ENCODE peak calls at places on chromosome 13, in ten cellular contexts. L is DMS153; Q is tibial nerve; Y is GM03348; S is HTR-8/SVneo; O is trophoblast cell; Z is AG04450; G is activated CD4-positive, alpha-beta T cell treated with anti-CD3 and anti-CD28 coated beads, Interleukin-2, amount 50 U/mL, for 24 hours; F is heart right ventricle; N is mesothelial cell of epicardium. D is an unnamed sample.

GRCh38 chr13:74000906-74001305 is 133.3 kb downstream of the KLF12 start:
- DNase-seq in Y (no peak), Q (no peak), S (no peak), N (no peak), L (no peak), O (no peak), F (no peak), Z (no peak), G (no peak), D (no peak)

GRCh38 chr13:44237276-44237767 is 136.3 kb upstream of the SERP2 start:
- DNase-seq in G (no peak), L (no peak), Q (peak), O (peak), N (no peak), S (peak), F (peak), Z (peak), Y (peak), D (no peak)

GRCh38 chr13:86813198-86813597 is 858.0 kb upstream of the SLITRK5 start:
- DNase-seq in S (no peak), Z (no peak), L (no peak), F (no peak), N (no peak), Q (no peak), O (no peak), Y (no peak), G (no peak), D (no peak)

GRCh38 chr13:59133903-59134302 is 1029.8 kb downstream of the DIAPH3 start:
- DNase-seq in Q (no peak), O (no peak), L (no peak), G (no peak), S (no peak), N (no peak), Z (no peak), Y (no peak), F (no peak), D (no peak)

GRCh38 chr13:27822873-27823311 is 30.6 kb downstream of the GSX1 start:
- DNase-seq in O (no peak), Y (no peak), N (no peak), S (no peak), G (no peak), L (no peak), Q (no peak), Z (no peak), F (no peak), D (no peak)

GRCh38 chr13:52921194-52921593 is 72.8 kb upstream of the PCDH8 start:
- DNase-seq in S (no peak), N (no peak), Q (no peak), Y (no peak), G (no peak), F (no peak), O (no peak), Z (no peak), L (no peak), D (no peak)

GRCh38 chr13:33441015-33441414 is 155.5 kb upstream of the STARD13 start:
- DNase-seq in S (peak), Q (no peak), N (no peak), Y (no peak), O (no peak), Z (no peak), L (peak), F (no peak), G (no peak), D (peak)

GRCh38 chr13:53005631-53006030 is 23.0 kb upstream of the OLFM4 start:
- DNase-seq in S (no peak), F (no peak), Z (no peak), Q (no peak), N (no peak), Y (no peak), G (no peak), O (no peak), L (no peak), D (no peak)

GRCh38 chr13:61838568-61838967 is 422.9 kb upstream of the PCDH20 start:
- DNase-seq in N (no peak), S (no peak), F (no peak), Z (no peak), Y (no peak), L (no peak), G (no peak), O (no peak), Q (no peak), D (no peak)

GRCh38 chr13:78045916-78046315 is 127.3 kb upstream of the EDNRB start:
- DNase-seq in L (no peak), G (no peak), Z (no peak), N (no peak), F (no peak), S (no peak), O (no peak), Q (no peak), Y (no peak), D (no peak)

GRCh38 chr13:91185294-91185863 is 162.1 kb upstream of the MIR17HG start:
- DNase-seq in S (peak), O (no peak), F (no peak), Y (no peak), Z (no peak), L (peak), G (no peak), Q (no peak), N (no peak), D (no peak)

GRCh38 chr13:110126391-110126961 is 180.5 kb downstream of the COL4A1 start:
- DNase-seq in Z (peak), L (peak), G (no peak), Y (peak), S (peak), F (peak), O (no peak), Q (no peak), N (no peak), D (no peak)

GRCh38 chr13:99528547-99528946 is 27.3 kb downstream of the TM9SF2 start:
- DNase-seq in Z (no peak), F (no peak), G (no peak), L (no peak), S (no peak), O (no peak), Q (no peak), N (no peak), Y (no peak), D (no peak)

GRCh38 chr13:52994865-52995264 is 33.7 kb upstream of the OLFM4 start:
- DNase-seq in Y (no peak), L (peak), Q (no peak), Z (no peak), G (no peak), S (no peak), O (no peak), F (no peak), N (no peak), D (no peak)

GRCh38 chr13:49499889-49500660 is 4.3 kb downstream of the PHF11 start:
- DNase-seq in Y (peak), O (no peak), Q (no peak), L (no peak), N (no peak), G (peak), F (no peak), Z (peak), S (peak), D (no peak)

D was measured in Jurkat, Clone E6-1.